ENCODE peak calls at places on chromosomes 5 and 9, in ten cellular contexts. One of them, this sample, is unnamed.

GRCh38 chr5:9455826-9456434 is 89.9 kb downstream of the SEMA5A start:
- DNase-seq in psoas muscle: no peak
- DNase-seq in caudate nucleus: no peak
- DNase-seq in neural progenitor cell: peak
- DNase-seq in cardiac muscle cell: no peak
- DNase-seq in Right ventricle myocardium inferior: no peak
- DNase-seq in heart right ventricle: no peak
- DNase-seq in KG1: no peak
- DNase-seq in EL: no peak
- DNase-seq in activated CD4-positive, alpha-beta T cell treated with anti-CD3 and anti-CD28 coated beads for 24 hours: no peak
- DNase-seq in this sample: no peak

GRCh38 chr5:147162740-147163139 is 72.1 kb upstream of the STK32A start:
- DNase-seq in psoas muscle: no peak
- DNase-seq in caudate nucleus: no peak
- DNase-seq in neural progenitor cell: no peak
- DNase-seq in cardiac muscle cell: peak
- DNase-seq in Right ventricle myocardium inferior: no peak
- DNase-seq in heart right ventricle: no peak
- DNase-seq in KG1: no peak
- DNase-seq in EL: no peak
- DNase-seq in activated CD4-positive, alpha-beta T cell treated with anti-CD3 and anti-CD28 coated beads for 24 hours: no peak
- DNase-seq in this sample: no peak

GRCh38 chr9:78356634-78357033 is 59.7 kb downstream of the PSAT1 start:
- DNase-seq in psoas muscle: no peak
- DNase-seq in caudate nucleus: no peak
- DNase-seq in neural progenitor cell: no peak
- DNase-seq in cardiac muscle cell: no peak
- DNase-seq in Right ventricle myocardium inferior: no peak
- DNase-seq in heart right ventricle: no peak
- DNase-seq in KG1: no peak
- DNase-seq in EL: no peak
- DNase-seq in activated CD4-positive, alpha-beta T cell treated with anti-CD3 and anti-CD28 coated beads for 24 hours: no peak
- DNase-seq in this sample: no peak

GRCh38 chr9:136488247-136489214 is 5.7 kb upstream of the SEC16A start:
- DNase-seq in psoas muscle: peak
- DNase-seq in caudate nucleus: no peak
- DNase-seq in neural progenitor cell: peak
- DNase-seq in cardiac muscle cell: peak
- DNase-seq in Right ventricle myocardium inferior: peak
- DNase-seq in heart right ventricle: peak
- DNase-seq in KG1: no peak
- DNase-seq in EL: peak
- DNase-seq in activated CD4-positive, alpha-beta T cell treated with anti-CD3 and anti-CD28 coated beads for 24 hours: peak
- DNase-seq in this sample: no peak

GRCh38 chr5:81235287-81236072 is 2.4 kb downstream of the CKMT2 start:
- DNase-seq in psoas muscle: peak
- DNase-seq in caudate nucleus: no peak
- DNase-seq in neural progenitor cell: no peak
- DNase-seq in cardiac muscle cell: no peak
- DNase-seq in Right ventricle myocardium inferior: no peak
- DNase-seq in heart right ventricle: peak
- DNase-seq in KG1: no peak
- DNase-seq in EL: no peak
- DNase-seq in activated CD4-positive, alpha-beta T cell treated with anti-CD3 and anti-CD28 coated beads for 24 hours: no peak
- DNase-seq in this sample: no peak

GRCh38 chr9:91966503-91966902 is 16.5 kb upstream of the ROR2 start:
- DNase-seq in psoas muscle: no peak
- DNase-seq in caudate nucleus: no peak
- DNase-seq in neural progenitor cell: no peak
- DNase-seq in cardiac muscle cell: no peak
- DNase-seq in Right ventricle myocardium inferior: no peak
- DNase-seq in heart right ventricle: no peak
- DNase-seq in KG1: no peak
- DNase-seq in EL: peak
- DNase-seq in activated CD4-positive, alpha-beta T cell treated with anti-CD3 and anti-CD28 coated beads for 24 hours: no peak
- DNase-seq in this sample: peak

GRCh38 chr9:93207326-93207814 is 23.4 kb downstream of the WNK2 start:
- DNase-seq in psoas muscle: peak
- DNase-seq in caudate nucleus: peak
- DNase-seq in neural progenitor cell: no peak
- DNase-seq in cardiac muscle cell: peak
- DNase-seq in Right ventricle myocardium inferior: peak
- DNase-seq in heart right ventricle: peak
- DNase-seq in KG1: no peak
- DNase-seq in EL: peak
- DNase-seq in activated CD4-positive, alpha-beta T cell treated with anti-CD3 and anti-CD28 coated beads for 24 hours: no peak
- DNase-seq in this sample: peak

GRCh38 chr9:99172129-99173091 is 49.3 kb downstream of the ALG2 start:
- DNase-seq in psoas muscle: no peak
- DNase-seq in caudate nucleus: no peak
- DNase-seq in neural progenitor cell: peak
- DNase-seq in cardiac muscle cell: peak
- DNase-seq in Right ventricle myocardium inferior: no peak
- DNase-seq in heart right ventricle: no peak
- DNase-seq in KG1: no peak
- DNase-seq in EL: no peak
- DNase-seq in activated CD4-positive, alpha-beta T cell treated with anti-CD3 and anti-CD28 coated beads for 24 hours: no peak
- DNase-seq in this sample: no peak

GRCh38 chr5:96151891-96152290 is 190.2 kb upstream of the ELL2 start:
- DNase-seq in psoas muscle: no peak
- DNase-seq in caudate nucleus: no peak
- DNase-seq in neural progenitor cell: no peak
- DNase-seq in cardiac muscle cell: no peak
- DNase-seq in Right ventricle myocardium inferior: no peak
- DNase-seq in heart right ventricle: no peak
- DNase-seq in KG1: no peak
- DNase-seq in EL: no peak
- DNase-seq in activated CD4-positive, alpha-beta T cell treated with anti-CD3 and anti-CD28 coated beads for 24 hours: no peak
- DNase-seq in this sample: no peak

GRCh38 chr9:89817186-89817960 is 212.6 kb downstream of the GADD45G start:
- DNase-seq in psoas muscle: no peak
- DNase-seq in caudate nucleus: no peak
- DNase-seq in neural progenitor cell: no peak
- DNase-seq in cardiac muscle cell: no peak
- DNase-seq in Right ventricle myocardium inferior: no peak
- DNase-seq in heart right ventricle: no peak
- DNase-seq in KG1: no peak
- DNase-seq in EL: no peak
- DNase-seq in activated CD4-positive, alpha-beta T cell treated with anti-CD3 and anti-CD28 coated beads for 24 hours: no peak
- DNase-seq in this sample: no peak

GRCh38 chr5:144742376-144742775 is 571.7 kb downstream of the KCTD16 start:
- DNase-seq in psoas muscle: no peak
- DNase-seq in caudate nucleus: no peak
- DNase-seq in neural progenitor cell: peak
- DNase-seq in cardiac muscle cell: peak
- DNase-seq in Right ventricle myocardium inferior: no peak
- DNase-seq in heart right ventricle: no peak
- DNase-seq in KG1: no peak
- DNase-seq in EL: no peak
- DNase-seq in activated CD4-positive, alpha-beta T cell treated with anti-CD3 and anti-CD28 coated beads for 24 hours: no peak
- DNase-seq in this sample: no peak

This sample was measured in HFFc6.